ENCODE peak calls at places on chromosomes 5 and 9, in ten cellular contexts. One of them, this sample, is unnamed.

GRCh38 chr9:75282047-75282446 is 193.7 kb downstream of the OSTF1 start:
- DNase-seq in fibroblast of the aortic adventitia: no peak
- DNase-seq in AG04450: no peak
- DNase-seq in anterior cingulate cortex: no peak
- DNase-seq in CD8-positive, alpha-beta T cell: no peak
- DNase-seq in islet precursor cell: no peak
- DNase-seq in T-cell: no peak
- DNase-seq in iPS-NIHi11: no peak
- DNase-seq in ACHN: no peak
- DNase-seq in head of caudate nucleus: no peak
- DNase-seq in this sample: no peak

GRCh38 chr5:16480821-16481538 is 15.4 kb upstream of the ZNF622 start:
- DNase-seq in fibroblast of the aortic adventitia: no peak
- DNase-seq in AG04450: no peak
- DNase-seq in anterior cingulate cortex: no peak
- DNase-seq in CD8-positive, alpha-beta T cell: no peak
- DNase-seq in islet precursor cell: no peak
- DNase-seq in T-cell: no peak
- DNase-seq in iPS-NIHi11: no peak
- DNase-seq in ACHN: no peak
- DNase-seq in head of caudate nucleus: no peak
- DNase-seq in this sample: no peak

GRCh38 chr9:132090771-132091170 is 11.1 kb upstream of the MED27 start:
- DNase-seq in fibroblast of the aortic adventitia: peak
- DNase-seq in AG04450: no peak
- DNase-seq in anterior cingulate cortex: no peak
- DNase-seq in CD8-positive, alpha-beta T cell: no peak
- DNase-seq in islet precursor cell: no peak
- DNase-seq in T-cell: no peak
- DNase-seq in iPS-NIHi11: no peak
- DNase-seq in ACHN: no peak
- DNase-seq in head of caudate nucleus: no peak
- DNase-seq in this sample: no peak

GRCh38 chr9:90099262-90099982 is 494.6 kb downstream of the GADD45G start:
- DNase-seq in fibroblast of the aortic adventitia: peak
- DNase-seq in AG04450: no peak
- DNase-seq in anterior cingulate cortex: no peak
- DNase-seq in CD8-positive, alpha-beta T cell: no peak
- DNase-seq in islet precursor cell: no peak
- DNase-seq in T-cell: no peak
- DNase-seq in iPS-NIHi11: no peak
- DNase-seq in ACHN: peak
- DNase-seq in head of caudate nucleus: peak
- DNase-seq in this sample: no peak

GRCh38 chr5:144712090-144712489 is 541.4 kb downstream of the KCTD16 start:
- DNase-seq in fibroblast of the aortic adventitia: no peak
- DNase-seq in AG04450: no peak
- DNase-seq in anterior cingulate cortex: no peak
- DNase-seq in CD8-positive, alpha-beta T cell: no peak
- DNase-seq in islet precursor cell: no peak
- DNase-seq in T-cell: no peak
- DNase-seq in iPS-NIHi11: no peak
- DNase-seq in ACHN: no peak
- DNase-seq in head of caudate nucleus: no peak
- DNase-seq in this sample: no peak

GRCh38 chr5:136242136-136242535 is 49.2 kb upstream of the SMIM32 start:
- DNase-seq in fibroblast of the aortic adventitia: no peak
- DNase-seq in AG04450: no peak
- DNase-seq in anterior cingulate cortex: no peak
- DNase-seq in CD8-positive, alpha-beta T cell: no peak
- DNase-seq in islet precursor cell: no peak
- DNase-seq in T-cell: no peak
- DNase-seq in iPS-NIHi11: no peak
- DNase-seq in ACHN: no peak
- DNase-seq in head of caudate nucleus: no peak
- DNase-seq in this sample: no peak

GRCh38 chr9:132878695-132879064 is at the start of gene SPACA9:
- DNase-seq in fibroblast of the aortic adventitia: peak
- DNase-seq in AG04450: no peak
- DNase-seq in anterior cingulate cortex: peak
- DNase-seq in CD8-positive, alpha-beta T cell: no peak
- DNase-seq in islet precursor cell: peak
- DNase-seq in T-cell: no peak
- DNase-seq in iPS-NIHi11: peak
- DNase-seq in ACHN: peak
- DNase-seq in head of caudate nucleus: peak
- DNase-seq in this sample: no peak

GRCh38 chr9:134571326-134571871 is 70.2 kb upstream of the COL5A1 start:
- DNase-seq in fibroblast of the aortic adventitia: no peak
- DNase-seq in AG04450: no peak
- DNase-seq in anterior cingulate cortex: no peak
- DNase-seq in CD8-positive, alpha-beta T cell: no peak
- DNase-seq in islet precursor cell: peak
- DNase-seq in T-cell: no peak
- DNase-seq in iPS-NIHi11: peak
- DNase-seq in ACHN: no peak
- DNase-seq in head of caudate nucleus: no peak
- DNase-seq in this sample: no peak

GRCh38 chr9:129486496-129487306 is 134.2 kb downstream of the C9orf50 start:
- DNase-seq in fibroblast of the aortic adventitia: peak
- DNase-seq in AG04450: no peak
- DNase-seq in anterior cingulate cortex: no peak
- DNase-seq in CD8-positive, alpha-beta T cell: no peak
- DNase-seq in islet precursor cell: no peak
- DNase-seq in T-cell: no peak
- DNase-seq in iPS-NIHi11: no peak
- DNase-seq in ACHN: no peak
- DNase-seq in head of caudate nucleus: no peak
- DNase-seq in this sample: no peak

GRCh38 chr9:125346351-125346750 is 84.7 kb downstream of the GAPVD1 start:
- DNase-seq in fibroblast of the aortic adventitia: no peak
- DNase-seq in AG04450: no peak
- DNase-seq in anterior cingulate cortex: no peak
- DNase-seq in CD8-positive, alpha-beta T cell: no peak
- DNase-seq in islet precursor cell: no peak
- DNase-seq in T-cell: no peak
- DNase-seq in iPS-NIHi11: no peak
- DNase-seq in ACHN: no peak
- DNase-seq in head of caudate nucleus: no peak
- DNase-seq in this sample: no peak

GRCh38 chr5:75091597-75091996 is 39.2 kb upstream of the GCNT4 start:
- DNase-seq in fibroblast of the aortic adventitia: no peak
- DNase-seq in AG04450: no peak
- DNase-seq in anterior cingulate cortex: no peak
- DNase-seq in CD8-positive, alpha-beta T cell: no peak
- DNase-seq in islet precursor cell: no peak
- DNase-seq in T-cell: no peak
- DNase-seq in iPS-NIHi11: no peak
- DNase-seq in ACHN: no peak
- DNase-seq in head of caudate nucleus: no peak
- DNase-seq in this sample: no peak

GRCh38 chr9:79060726-79061125 is 511.0 kb upstream of the TLE4 start:
- DNase-seq in fibroblast of the aortic adventitia: no peak
- DNase-seq in AG04450: no peak
- DNase-seq in anterior cingulate cortex: no peak
- DNase-seq in CD8-positive, alpha-beta T cell: no peak
- DNase-seq in islet precursor cell: no peak
- DNase-seq in T-cell: no peak
- DNase-seq in iPS-NIHi11: no peak
- DNase-seq in ACHN: no peak
- DNase-seq in head of caudate nucleus: no peak
- DNase-seq in this sample: no peak

GRCh38 chr5:15333091-15333490 is 166.9 kb upstream of the FBXL7 start:
- DNase-seq in fibroblast of the aortic adventitia: no peak
- DNase-seq in AG04450: no peak
- DNase-seq in anterior cingulate cortex: no peak
- DNase-seq in CD8-positive, alpha-beta T cell: no peak
- DNase-seq in islet precursor cell: no peak
- DNase-seq in T-cell: no peak
- DNase-seq in iPS-NIHi11: no peak
- DNase-seq in ACHN: no peak
- DNase-seq in head of caudate nucleus: no peak
- DNase-seq in this sample: no peak

GRCh38 chr5:32790411-32790951 is 79.4 kb downstream of the NPR3 start:
- DNase-seq in fibroblast of the aortic adventitia: peak
- DNase-seq in AG04450: no peak
- DNase-seq in anterior cingulate cortex: no peak
- DNase-seq in CD8-positive, alpha-beta T cell: no peak
- DNase-seq in islet precursor cell: no peak
- DNase-seq in T-cell: no peak
- DNase-seq in iPS-NIHi11: no peak
- DNase-seq in ACHN: no peak
- DNase-seq in head of caudate nucleus: no peak
- DNase-seq in this sample: no peak

GRCh38 chr9:3361115-3361514 is 164.7 kb downstream of the RFX3 start:
- DNase-seq in fibroblast of the aortic adventitia: no peak
- DNase-seq in AG04450: no peak
- DNase-seq in anterior cingulate cortex: no peak
- DNase-seq in CD8-positive, alpha-beta T cell: no peak
- DNase-seq in islet precursor cell: no peak
- DNase-seq in T-cell: no peak
- DNase-seq in iPS-NIHi11: no peak
- DNase-seq in ACHN: no peak
- DNase-seq in head of caudate nucleus: no peak
- DNase-seq in this sample: no peak

GRCh38 chr5:81834021-81834660 is 83.2 kb upstream of the SSBP2 start:
- DNase-seq in fibroblast of the aortic adventitia: no peak
- DNase-seq in AG04450: no peak
- DNase-seq in anterior cingulate cortex: no peak
- DNase-seq in CD8-positive, alpha-beta T cell: no peak
- DNase-seq in islet precursor cell: no peak
- DNase-seq in T-cell: no peak
- DNase-seq in iPS-NIHi11: no peak
- DNase-seq in ACHN: no peak
- DNase-seq in head of caudate nucleus: no peak
- DNase-seq in this sample: no peak

GRCh38 chr9:68841292-68842052 is 136.4 kb downstream of the PIP5K1B start:
- DNase-seq in fibroblast of the aortic adventitia: no peak
- DNase-seq in AG04450: no peak
- DNase-seq in anterior cingulate cortex: no peak
- DNase-seq in CD8-positive, alpha-beta T cell: no peak
- DNase-seq in islet precursor cell: no peak
- DNase-seq in T-cell: no peak
- DNase-seq in iPS-NIHi11: no peak
- DNase-seq in ACHN: no peak
- DNase-seq in head of caudate nucleus: no peak
- DNase-seq in this sample: no peak

GRCh38 chr5:69531010-69531785 is 28.8 kb upstream of the GTF2H2C start:
- DNase-seq in fibroblast of the aortic adventitia: no peak
- DNase-seq in AG04450: no peak
- DNase-seq in anterior cingulate cortex: no peak
- DNase-seq in CD8-positive, alpha-beta T cell: no peak
- DNase-seq in islet precursor cell: no peak
- DNase-seq in T-cell: no peak
- DNase-seq in iPS-NIHi11: no peak
- DNase-seq in ACHN: no peak
- DNase-seq in head of caudate nucleus: no peak
- DNase-seq in this sample: no peak

GRCh38 chr5:7869474-7870136 is 657 bp downstream of the MTRR start:
- DNase-seq in fibroblast of the aortic adventitia: no peak
- DNase-seq in AG04450: no peak
- DNase-seq in anterior cingulate cortex: no peak
- DNase-seq in CD8-positive, alpha-beta T cell: no peak
- DNase-seq in islet precursor cell: no peak
- DNase-seq in T-cell: peak
- DNase-seq in iPS-NIHi11: peak
- DNase-seq in ACHN: peak
- DNase-seq in head of caudate nucleus: no peak
- DNase-seq in this sample: no peak

GRCh38 chr5:115579216-115579615 is 23.1 kb downstream of the TICAM2 start:
- DNase-seq in fibroblast of the aortic adventitia: no peak
- DNase-seq in AG04450: no peak
- DNase-seq in anterior cingulate cortex: no peak
- DNase-seq in CD8-positive, alpha-beta T cell: no peak
- DNase-seq in islet precursor cell: no peak
- DNase-seq in T-cell: no peak
- DNase-seq in iPS-NIHi11: no peak
- DNase-seq in ACHN: no peak
- DNase-seq in head of caudate nucleus: peak
- DNase-seq in this sample: no peak

GRCh38 chr5:139690385-139691274 is 42.5 kb downstream of the CXXC5 start:
- DNase-seq in fibroblast of the aortic adventitia: peak
- DNase-seq in AG04450: no peak
- DNase-seq in anterior cingulate cortex: peak
- DNase-seq in CD8-positive, alpha-beta T cell: no peak
- DNase-seq in islet precursor cell: no peak
- DNase-seq in T-cell: no peak
- DNase-seq in iPS-NIHi11: no peak
- DNase-seq in ACHN: no peak
- DNase-seq in head of caudate nucleus: no peak
- DNase-seq in this sample: no peak

GRCh38 chr5:17127743-17128231 is 89.6 kb upstream of the BASP1 start:
- DNase-seq in fibroblast of the aortic adventitia: peak
- DNase-seq in AG04450: peak
- DNase-seq in anterior cingulate cortex: no peak
- DNase-seq in CD8-positive, alpha-beta T cell: no peak
- DNase-seq in islet precursor cell: no peak
- DNase-seq in T-cell: no peak
- DNase-seq in iPS-NIHi11: no peak
- DNase-seq in ACHN: no peak
- DNase-seq in head of caudate nucleus: no peak
- DNase-seq in this sample: no peak

GRCh38 chr5:125316913-125317545 is 570.6 kb upstream of the ZNF608 start:
- DNase-seq in fibroblast of the aortic adventitia: no peak
- DNase-seq in AG04450: no peak
- DNase-seq in anterior cingulate cortex: no peak
- DNase-seq in CD8-positive, alpha-beta T cell: no peak
- DNase-seq in islet precursor cell: no peak
- DNase-seq in T-cell: no peak
- DNase-seq in iPS-NIHi11: no peak
- DNase-seq in ACHN: no peak
- DNase-seq in head of caudate nucleus: no peak
- DNase-seq in this sample: no peak

GRCh38 chr9:16726023-16726422 is 144.4 kb downstream of the BNC2 start:
- DNase-seq in fibroblast of the aortic adventitia: peak
- DNase-seq in AG04450: no peak
- DNase-seq in anterior cingulate cortex: no peak
- DNase-seq in CD8-positive, alpha-beta T cell: no peak
- DNase-seq in islet precursor cell: no peak
- DNase-seq in T-cell: no peak
- DNase-seq in iPS-NIHi11: no peak
- DNase-seq in ACHN: peak
- DNase-seq in head of caudate nucleus: no peak
- DNase-seq in this sample: no peak

GRCh38 chr5:176578391-176578808 is 29.3 kb downstream of the CDHR2 start:
- DNase-seq in fibroblast of the aortic adventitia: peak
- DNase-seq in AG04450: no peak
- DNase-seq in anterior cingulate cortex: no peak
- DNase-seq in CD8-positive, alpha-beta T cell: no peak
- DNase-seq in islet precursor cell: peak
- DNase-seq in T-cell: peak
- DNase-seq in iPS-NIHi11: peak
- DNase-seq in ACHN: peak
- DNase-seq in head of caudate nucleus: no peak
- DNase-seq in this sample: no peak

GRCh38 chr5:56530739-56531138 is 284.6 kb upstream of the MAP3K1 start:
- DNase-seq in fibroblast of the aortic adventitia: no peak
- DNase-seq in AG04450: no peak
- DNase-seq in anterior cingulate cortex: no peak
- DNase-seq in CD8-positive, alpha-beta T cell: no peak
- DNase-seq in islet precursor cell: no peak
- DNase-seq in T-cell: no peak
- DNase-seq in iPS-NIHi11: no peak
- DNase-seq in ACHN: no peak
- DNase-seq in head of caudate nucleus: no peak
- DNase-seq in this sample: no peak

GRCh38 chr5:92552206-92553160 is 1028.5 kb downstream of the NR2F1-AS1 start:
- DNase-seq in fibroblast of the aortic adventitia: peak
- DNase-seq in AG04450: peak
- DNase-seq in anterior cingulate cortex: no peak
- DNase-seq in CD8-positive, alpha-beta T cell: no peak
- DNase-seq in islet precursor cell: no peak
- DNase-seq in T-cell: no peak
- DNase-seq in iPS-NIHi11: no peak
- DNase-seq in ACHN: no peak
- DNase-seq in head of caudate nucleus: no peak
- DNase-seq in this sample: no peak

GRCh38 chr5:54727874-54728273 is 210.3 kb downstream of the SNX18 start:
- DNase-seq in fibroblast of the aortic adventitia: no peak
- DNase-seq in AG04450: no peak
- DNase-seq in anterior cingulate cortex: no peak
- DNase-seq in CD8-positive, alpha-beta T cell: no peak
- DNase-seq in islet precursor cell: no peak
- DNase-seq in T-cell: no peak
- DNase-seq in iPS-NIHi11: no peak
- DNase-seq in ACHN: no peak
- DNase-seq in head of caudate nucleus: no peak
- DNase-seq in this sample: no peak

This sample was measured in natural killer cell treated with Interleukin-12 subunit alpha and Interleukin-12 subunit beta and Interleukin-15 and Interleukin-18, amount 100 ng/mL, for 72 hours.